ENCODE peak calls at places on chromosome 1, in four cellular contexts. B is PC-3, A is PC-9, Z is MM.1S. C is an unnamed sample. For H4K20me1, the result is how much of the 10 kb centered on the place peaks cover.

GRCh38 chr1:11617314-11617713 is 36.9 kb downstream of the FBXO2 start:
- DNase-seq in B (peak), A (no peak), Z (no peak), C (peak)

GRCh38 chr1:33985166-33985565 is 121.3 kb downstream of the HMGB4 start:
- DNase-seq in B (no peak), A (no peak), Z (no peak), C (no peak)

GRCh38 chr1:25743164-25744139 is 56.5 kb upstream of the SELENON start:
- DNase-seq in B (no peak), A (no peak), Z (no peak), C (peak)

GRCh38 chr1:47906009-47906432 is 91.2 kb downstream of the TRABD2B start:
- DNase-seq in B (peak), A (no peak), Z (no peak), C (peak)

GRCh38 chr1:153752561-153753195 is 22.5 kb upstream of the SLC27A3 start:
- DNase-seq in B (no peak), A (no peak), Z (no peak), C (peak)

GRCh38 chr1:199029401-199029800 is 390.6 kb downstream of the PTPRC start:
- DNase-seq in B (peak), A (no peak), Z (no peak), C (no peak)

GRCh38 chr1:67741121-67741520 is 56.1 kb downstream of the GADD45A start:
- DNase-seq in B (no peak), A (no peak), Z (no peak), C (no peak)

GRCh38 chr1:178686407-178686806 is 38.6 kb upstream of the RALGPS2 start:
- DNase-seq in B (peak), A (no peak), Z (no peak), C (no peak)

GRCh38 chr1:79074975-79075374 is 68.4 kb upstream of the ADGRL4 start:
- DNase-seq in B (peak), A (no peak), Z (no peak), C (no peak)

GRCh38 chr1:178025613-178026356 is 55.9 kb upstream of the SEC16B start:
- DNase-seq in B (no peak), A (no peak), Z (no peak), C (no peak)

GRCh38 chr1:102799496-102799895 is 308.8 kb downstream of the COL11A1 start:
- DNase-seq in B (peak), A (no peak), Z (no peak), C (no peak)

GRCh38 chr1:225735252-225736149 is 42.1 kb upstream of the SRP9 start:
- DNase-seq in B (peak), A (peak), Z (no peak), C (peak)

GRCh38 chr1:66022904-66023620 is 230.4 kb downstream of the PDE4B start:
- DNase-seq in B (peak), A (no peak), Z (peak), C (no peak)

GRCh38 chr1:11792106-11792505 is 13.7 kb downstream of the MTHFR start:
- DNase-seq in B (no peak), A (no peak), Z (no peak), C (no peak)

GRCh38 chr1:15523104-15523921 is 702 bp downstream of the CASP9 start:
- DNase-seq in B (peak), A (no peak), Z (peak), C (peak)

GRCh38 chr1:81231729-81232038 is 569.0 kb upstream of the ADGRL2 start:
- DNase-seq in B (no peak), A (no peak), Z (no peak), C (no peak)

GRCh38 chr1:3052501-3052900 is 16.5 kb upstream of the PRDM16 start:
- DNase-seq in B (no peak), A (no peak), Z (no peak), C (peak)

GRCh38 chr1:24248859-24249258 is 61.8 kb upstream of the IFNLR1 start:
- DNase-seq in B (no peak), A (no peak), Z (no peak), C (no peak)

GRCh38 chr1:74470262-74470661 is 42.1 kb downstream of the LRRC53 start:
- DNase-seq in B (no peak), A (no peak), Z (no peak), C (no peak)

GRCh38 chr1:10980841-10981727 is 31.4 kb upstream of the TARDBP start:
- DNase-seq in B (no peak), A (no peak), Z (no peak), C (peak)

GRCh38 chr1:113088972-113089371 is 16.0 kb downstream of the LRIG2 start:
- DNase-seq in B (no peak), A (no peak), Z (no peak), C (no peak)

GRCh38 chr1:149917590-149918144 is at the start of gene SV2A:
- DNase-seq in B (no peak), A (no peak), Z (no peak), C (peak)

GRCh38 chr1:174580801-174581200 is 133.0 kb downstream of the GPR52 start:
- DNase-seq in B (no peak), A (no peak), Z (no peak), C (no peak)

GRCh38 chr1:178818416-178818815 is 52.5 kb downstream of the ANGPTL1 start:
- DNase-seq in B (peak), A (no peak), Z (no peak), C (peak)

GRCh38 chr1:92820024-92820423 is 11.8 kb upstream of the RPL5 start:
- DNase-seq in B (no peak), A (peak), Z (no peak), C (peak)

GRCh38 chr1:229693124-229693523 is 67.1 kb downstream of the URB2 start:
- DNase-seq in B (no peak), A (no peak), Z (no peak), C (no peak)

GRCh38 chr1:164948101-164948500 is 389.1 kb downstream of the PBX1 start:
- DNase-seq in B (no peak), A (no peak), Z (no peak), C (no peak)

GRCh38 chr1:33735624-33736023 is 128.3 kb upstream of the HMGB4 start:
- DNase-seq in B (peak), A (no peak), Z (no peak), C (no peak)

GRCh38 chr1:59039551-59039950 is 255.7 kb upstream of the JUN start:
- DNase-seq in B (no peak), A (no peak), Z (no peak), C (no peak)

GRCh38 chr1:59045137-59045536 is 251.8 kb upstream of the FGGY start:
- DNase-seq in B (no peak), A (no peak), Z (no peak), C (no peak)

GRCh38 chr1:59043796-59044195 is 253.1 kb upstream of the FGGY start:
- DNase-seq in B (peak), A (peak), Z (no peak), C (peak)

GRCh38 chr1:59044535-59045121 is 252.3 kb upstream of the FGGY start:
- DNase-seq in B (no peak), A (no peak), Z (no peak), C (no peak)

GRCh38 chr1:59041878-59042277 is 255.0 kb upstream of the FGGY start:
- DNase-seq in B (no peak), A (no peak), Z (no peak), C (no peak)
- TF ChIP-seq CTCF in B (no peak), A (no peak), Z (no peak), C (peak)

GRCh38 chr1:1853593-1854257 is 37.2 kb downstream of the GNB1 start:
- DNase-seq in B (peak), A (no peak), Z (no peak), C (peak)
- H4K20me1 ChIP-seq in B (half or more), A (half or more), Z (under half), C (half or more)

GRCh38 chr1:31936966-31937299 is 1.2 kb downstream of the PTP4A2 start:
- DNase-seq in B (no peak), A (no peak), Z (no peak), C (peak)

GRCh38 chr1:31937300-31938183 is 626 bp downstream of the PTP4A2 start:
- DNase-seq in B (peak), A (peak), Z (peak), C (peak)

GRCh38 chr1:31938184-31938975 is at the start of gene PTP4A2:
- DNase-seq in B (peak), A (peak), Z (peak), C (peak)

GRCh38 chr1:31936278-31936965 is 1.7 kb downstream of the PTP4A2 start:
- DNase-seq in B (peak), A (no peak), Z (peak), C (peak)

DNA sequence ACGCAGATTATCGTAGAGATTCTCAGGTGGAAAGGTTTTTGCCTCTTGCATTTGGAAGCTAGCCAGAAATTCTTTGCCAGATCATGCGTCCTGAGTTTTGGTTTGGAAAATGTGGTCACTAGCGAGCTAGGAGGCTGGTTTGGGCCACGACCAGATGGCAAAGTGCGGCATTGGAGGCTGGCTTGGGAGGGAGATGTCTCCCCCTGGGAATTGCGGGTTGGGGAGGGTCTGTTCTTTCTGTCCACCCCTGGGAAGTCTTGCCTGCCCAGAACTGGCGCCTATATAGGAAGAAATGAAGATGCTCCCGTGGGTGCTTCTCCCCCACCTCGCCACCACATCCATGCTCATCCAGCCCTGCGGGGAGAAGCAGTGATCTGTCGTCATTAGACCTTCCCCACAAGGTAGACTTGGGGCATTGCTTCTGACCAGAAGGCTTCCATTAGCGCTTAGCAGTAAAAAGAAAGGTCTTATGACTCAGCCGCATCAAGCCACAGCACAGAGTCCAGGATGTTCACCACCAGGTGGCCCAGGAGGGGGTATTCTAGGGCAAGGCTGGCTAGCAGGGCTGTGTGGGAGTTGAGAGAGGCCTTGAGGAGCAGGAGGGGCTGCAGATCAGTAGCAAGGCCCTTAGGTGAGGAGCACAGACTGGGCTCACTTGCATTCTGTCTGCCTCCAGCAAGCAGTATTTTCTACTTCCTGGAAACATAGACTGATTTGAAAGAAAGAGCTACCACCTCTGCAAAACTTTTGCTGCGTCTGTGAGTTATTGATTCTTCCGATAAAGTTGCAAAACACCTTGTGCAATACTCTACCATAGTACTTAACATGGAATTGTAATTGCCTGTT is 1.5 kb upstream of the PTP4A2 start:
- DNase-seq in B (peak), A (peak), Z (peak), C (peak)
- TF ChIP-seq CTCF in B (peak), A (peak), Z (peak), C (peak)

GRCh38 chr1:227864882-227865281 is 49.4 kb downstream of the PRSS38 start:
- DNase-seq in B (no peak), A (no peak), Z (no peak), C (no peak)
- H4K20me1 ChIP-seq in B (under half), A (under half), Z (under half), C (under half)

GRCh38 chr1:210709694-210710093 is 381.0 kb downstream of the HHAT start:
- DNase-seq in B (no peak), A (no peak), Z (no peak), C (no peak)

GRCh38 chr1:210711825-210712224 is 383.1 kb downstream of the HHAT start:
- DNase-seq in B (no peak), A (no peak), Z (no peak), C (no peak)

GRCh38 chr1:210702512-210702911 is 373.8 kb downstream of the HHAT start:
- DNase-seq in B (no peak), A (no peak), Z (no peak), C (no peak)

GRCh38 chr1:210707300-210707699 is 378.6 kb downstream of the HHAT start:
- DNase-seq in B (no peak), A (no peak), Z (peak), C (peak)

GRCh38 chr1:210706246-210706645 is 377.5 kb downstream of the HHAT start:
- DNase-seq in B (no peak), A (no peak), Z (no peak), C (no peak)
- TF ChIP-seq CTCF in B (no peak), A (no peak), Z (no peak), C (no peak)

GRCh38 chr1:76190749-76191424 is 116.3 kb downstream of the ST6GALNAC3 start:
- DNase-seq in B (no peak), A (no peak), Z (peak), C (no peak)

GRCh38 chr1:76187436-76187835 is 112.9 kb downstream of the ST6GALNAC3 start:
- DNase-seq in B (no peak), A (no peak), Z (no peak), C (no peak)

GRCh38 chr1:76186617-76187016 is 112.1 kb downstream of the ST6GALNAC3 start:
- DNase-seq in B (no peak), A (no peak), Z (no peak), C (no peak)

GRCh38 chr1:76191561-76191960 is 117.0 kb downstream of the ST6GALNAC3 start:
- DNase-seq in B (no peak), A (no peak), Z (no peak), C (no peak)
- H4K20me1 ChIP-seq in B (under half), A (under half), Z (under half), C (under half)

GRCh38 chr1:17248781-17249180 is at the start of gene PADI3:
- DNase-seq in B (no peak), A (no peak), Z (no peak), C (peak)

GRCh38 chr1:17255336-17255735 is 6.4 kb downstream of the PADI3 start:
- DNase-seq in B (no peak), A (no peak), Z (no peak), C (peak)

GRCh38 chr1:17250601-17251000 is 1.7 kb downstream of the PADI3 start:
- DNase-seq in B (peak), A (peak), Z (no peak), C (peak)

GRCh38 chr1:17251246-17251645 is 2.3 kb downstream of the PADI3 start:
- DNase-seq in B (no peak), A (peak), Z (no peak), C (peak)

DNA sequence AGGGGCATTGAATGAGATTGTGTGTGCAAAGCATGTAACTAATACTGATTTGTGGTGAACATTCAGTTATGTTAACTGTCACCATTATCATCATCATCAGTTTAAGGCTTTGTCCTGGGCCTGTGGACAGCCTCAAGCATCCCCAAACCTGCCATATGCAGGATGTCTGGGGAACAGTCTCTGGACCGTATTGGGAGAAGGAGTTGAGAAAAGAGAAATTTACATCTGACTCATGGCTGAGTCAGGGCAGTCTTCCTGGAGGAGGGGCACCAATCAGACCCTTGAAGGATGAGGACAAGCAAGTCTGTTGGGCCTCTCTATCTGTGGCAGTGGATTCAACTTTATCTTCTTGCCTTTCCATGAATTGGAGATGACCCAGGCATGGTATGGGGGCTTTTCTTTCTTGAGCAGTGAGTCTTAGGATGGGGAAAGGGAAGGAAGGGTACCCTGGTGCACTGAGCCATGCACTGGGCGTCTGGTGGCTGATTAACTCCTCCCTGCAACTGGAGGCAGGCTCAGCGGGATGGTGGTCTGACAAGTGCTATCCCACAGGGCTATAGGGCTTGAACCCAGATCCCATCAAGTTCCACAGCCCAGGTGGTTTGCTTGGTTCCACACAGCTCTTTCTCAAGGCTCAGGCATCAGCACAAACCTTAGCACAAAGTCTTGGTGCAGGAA is 2.9 kb downstream of the PADI3 start:
- DNase-seq in B (peak), A (no peak), Z (no peak), C (peak)
- TF ChIP-seq CTCF in B (no peak), A (no peak), Z (no peak), C (no peak)

GRCh38 chr1:19437911-19438310 is 47.4 kb downstream of the CAPZB start:
- DNase-seq in B (no peak), A (no peak), Z (no peak), C (no peak)

GRCh38 chr1:19441048-19441447 is 44.3 kb downstream of the CAPZB start:
- DNase-seq in B (no peak), A (no peak), Z (no peak), C (no peak)

GRCh38 chr1:19436716-19437476 is 48.4 kb downstream of the CAPZB start:
- DNase-seq in B (peak), A (peak), Z (no peak), C (no peak)

GRCh38 chr1:19439464-19440171 is 45.7 kb downstream of the CAPZB start:
- DNase-seq in B (no peak), A (no peak), Z (no peak), C (no peak)

GRCh38 chr1:19438552-19439196 is 46.7 kb downstream of the CAPZB start:
- DNase-seq in B (no peak), A (no peak), Z (no peak), C (no peak)
- H4K20me1 ChIP-seq in B (under half), A (under half), Z (under half), C (half or more)

GRCh38 chr1:246647113-246647512 is 77.1 kb upstream of the SCCPDH start:
- DNase-seq in B (no peak), A (no peak), Z (no peak), C (no peak)
- TF ChIP-seq CTCF in B (peak), A (no peak), Z (no peak), C (peak)

C was measured in osteoblast.